ENCODE peak calls at places on chromosomes 7 and 10, in six cellular contexts. C is SK-N-SH, X is HCT116, D is IMR-90, L is endodermal cell, A is mesendoderm. I is an unnamed sample.

GRCh38 chr10:65314253-65314652 is 1611.6 kb upstream of the LRRTM3 start:
- DNase-seq in D (no peak), C (no peak), X (no peak), A (no peak), L (no peak), I (no peak)

GRCh38 chr7:431041-431440 is 88.6 kb downstream of the PDGFA start:
- DNase-seq in X (no peak), C (no peak), D (no peak), A (no peak), L (no peak), I (no peak)

GRCh38 chr10:92914478-92915066 is 66.3 kb downstream of the EXOC6 start:
- DNase-seq in L (peak), C (peak), X (peak), A (peak), D (peak), I (no peak)

GRCh38 chr10:69911571-69912528 is 110.1 kb downstream of the COL13A1 start:
- DNase-seq in C (no peak), X (no peak), A (peak), L (no peak), D (no peak), I (no peak)

GRCh38 chr7:129781856-129782256 is 170.3 kb downstream of the NRF1 start:
- DNase-seq in D (no peak), C (peak), X (no peak), L (peak), A (no peak), I (no peak)

GRCh38 chr10:69497611-69498390 is 46.5 kb downstream of the TSPAN15 start:
- DNase-seq in C (no peak), X (no peak), L (peak), D (no peak), A (no peak), I (no peak)

GRCh38 chr7:35565927-35566326 is 129.0 kb downstream of the HERPUD2 start:
- DNase-seq in D (no peak), X (no peak), C (no peak), L (no peak), A (peak), I (no peak)

GRCh38 chr10:43393606-43394360 is 15.2 kb downstream of the HNRNPF start:
- DNase-seq in A (no peak), D (no peak), X (no peak), C (no peak), L (no peak), I (no peak)

GRCh38 chr10:23914641-23915040 is 294.3 kb upstream of the KIAA1217 start:
- DNase-seq in A (no peak), L (no peak), D (no peak), X (no peak), C (no peak), I (no peak)

GRCh38 chr10:102384606-102385429 is 10.7 kb upstream of the NFKB2 start:
- DNase-seq in A (no peak), C (no peak), X (no peak), D (peak), L (no peak), I (no peak)

GRCh38 chr7:131603932-131604331 is 47.5 kb upstream of the PODXL start:
- DNase-seq in L (peak), C (peak), X (no peak), A (no peak), D (no peak), I (no peak)

GRCh38 chr10:12835709-12836108 is 165.8 kb downstream of the CCDC3 start:
- DNase-seq in L (no peak), C (no peak), X (peak), D (peak), A (peak), I (no peak)

GRCh38 chr7:116075351-116076145 is 45.0 kb upstream of the TFEC start:
- DNase-seq in X (no peak), L (peak), D (peak), A (peak), C (no peak), I (no peak)

GRCh38 chr10:115857856-115858255 is 415.1 kb downstream of the GFRA1 start:
- DNase-seq in X (no peak), C (no peak), D (no peak), L (no peak), A (no peak), I (no peak)

GRCh38 chr7:22666732-22667131 is 60.3 kb upstream of the IL6 start:
- DNase-seq in A (no peak), D (peak), C (no peak), L (no peak), X (no peak), I (no peak)

GRCh38 chr10:27865221-27865635 is 119.6 kb upstream of the MKX start:
- DNase-seq in A (no peak), C (no peak), D (peak), L (no peak), X (peak), I (peak)

GRCh38 chr7:117875566-117875965 is 2.3 kb upstream of the CTTNBP2 start:
- DNase-seq in D (peak), L (peak), C (no peak), X (peak), A (peak), I (no peak)

GRCh38 chr7:84040365-84040764 is 154.2 kb downstream of the SEMA3A start:
- DNase-seq in D (no peak), L (peak), C (no peak), A (peak), X (no peak), I (no peak)

GRCh38 chr10:35635576-35635975 is 6.5 kb downstream of the FZD8 start:
- DNase-seq in X (peak), D (peak), C (peak), L (peak), A (peak), I (peak)

GRCh38 chr7:42606217-42606905 is 305.5 kb downstream of the C7orf25 start:
- DNase-seq in X (no peak), A (no peak), C (no peak), D (no peak), L (no peak), I (no peak)

GRCh38 chr10:64574371-64574770 is 1053.2 kb downstream of the REEP3 start:
- DNase-seq in A (no peak), L (no peak), D (no peak), C (peak), X (no peak), I (no peak)

GRCh38 chr10:42802889-42803288 is 20.3 kb downstream of the BMS1 start:
- DNase-seq in L (no peak), C (no peak), D (no peak), A (no peak), X (no peak), I (no peak)

GRCh38 chr7:135801045-135801693 is 52.6 kb upstream of the FAM180A start:
- DNase-seq in X (peak), C (peak), A (peak), L (peak), D (peak), I (no peak)

GRCh38 chr7:118870187-118870586 is 645.7 kb downstream of the ANKRD7 start:
- DNase-seq in A (peak), X (peak), L (peak), D (no peak), C (no peak), I (no peak)

GRCh38 chr7:22572937-22573336 is 72.9 kb upstream of the STEAP1B start:
- DNase-seq in A (no peak), L (no peak), D (peak), X (no peak), C (no peak), I (peak)

GRCh38 chr10:72087392-72087968 is 871 bp downstream of the SPOCK2 start:
- DNase-seq in A (no peak), L (peak), X (no peak), C (peak), D (no peak), I (no peak)

DNA sequence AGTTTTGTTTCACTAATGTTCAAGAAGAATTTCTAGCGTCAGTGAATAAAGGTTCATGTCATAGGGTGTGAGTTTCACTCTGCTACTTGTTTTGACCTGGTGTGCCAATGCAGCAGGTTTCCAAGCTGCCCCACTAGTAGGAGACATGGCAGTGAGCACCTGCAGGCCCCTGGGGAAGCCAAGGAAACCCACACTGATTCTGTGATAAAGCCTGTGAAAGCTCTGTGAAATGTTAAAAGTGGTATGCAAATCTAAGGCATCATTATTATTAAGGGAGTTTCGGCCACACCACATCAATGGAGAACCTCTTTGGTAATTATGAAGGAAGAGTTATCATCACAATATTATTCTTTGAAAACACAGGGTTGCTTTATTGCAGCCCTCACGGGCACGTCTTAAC is 46.4 kb downstream of the ABCB5 start:
- DNase-seq in A (no peak), X (no peak), D (no peak), C (no peak), L (no peak), I (no peak)
- H3K27ac ChIP-seq in A (no peak), X (no peak), D (no peak), C (no peak), L (no peak), I (no peak)

DNA sequence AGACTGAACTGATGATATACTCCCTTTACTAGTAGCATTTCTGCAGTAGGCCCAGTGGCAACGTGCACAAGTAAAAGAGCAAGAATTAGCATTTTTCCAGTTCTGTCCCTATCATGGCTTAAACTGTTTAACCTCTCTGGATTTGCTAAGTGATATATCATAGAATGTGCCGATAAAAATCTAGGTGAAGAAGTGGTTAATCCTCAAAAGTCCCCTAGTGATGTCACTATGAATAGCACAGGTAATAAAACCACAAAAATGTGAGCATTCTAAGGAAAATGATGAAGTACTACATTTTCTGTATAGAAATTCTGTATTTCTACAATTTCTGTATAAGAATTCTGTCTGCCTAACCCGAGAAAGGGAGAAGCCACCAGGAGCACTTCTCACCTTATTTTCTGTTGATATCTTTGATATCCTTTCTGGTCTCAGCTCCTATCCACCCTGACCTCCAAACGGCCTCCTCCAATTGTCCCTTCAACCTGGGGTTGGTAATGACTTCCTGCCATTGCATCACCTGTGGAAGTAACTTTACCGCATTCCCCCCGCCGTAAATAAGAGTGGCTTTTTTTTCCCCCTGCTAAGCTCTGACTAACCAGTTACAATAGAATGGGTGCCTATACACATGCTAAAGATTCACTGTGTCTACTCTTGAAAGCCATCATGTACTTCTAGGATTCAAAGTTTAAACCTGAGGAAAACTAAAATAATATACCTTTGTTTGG is 155.9 kb upstream of the ASAH2 start:
- DNase-seq in D (no peak), C (no peak), A (peak), L (peak), X (peak), I (peak)
- H3K27ac ChIP-seq in D (no peak), C (no peak), A (no peak), L (no peak), X (peak), I (peak)

GRCh38 chr7:12731214-12731656 is 43.8 kb downstream of the ARL4A start:
- DNase-seq in X (peak), L (peak), D (peak), C (no peak), A (peak), I (no peak)

GRCh38 chr7:12729112-12729511 is 41.7 kb downstream of the ARL4A start:
- DNase-seq in X (no peak), D (peak), A (peak), C (peak), L (peak), I (no peak)

GRCh38 chr7:12731775-12732174 is 44.3 kb downstream of the ARL4A start:
- DNase-seq in L (no peak), X (no peak), D (no peak), C (no peak), A (no peak), I (no peak)

GRCh38 chr7:12730523-12730922 is 43.1 kb downstream of the ARL4A start:
- DNase-seq in C (no peak), A (no peak), D (no peak), L (no peak), X (no peak), I (no peak)

DNA sequence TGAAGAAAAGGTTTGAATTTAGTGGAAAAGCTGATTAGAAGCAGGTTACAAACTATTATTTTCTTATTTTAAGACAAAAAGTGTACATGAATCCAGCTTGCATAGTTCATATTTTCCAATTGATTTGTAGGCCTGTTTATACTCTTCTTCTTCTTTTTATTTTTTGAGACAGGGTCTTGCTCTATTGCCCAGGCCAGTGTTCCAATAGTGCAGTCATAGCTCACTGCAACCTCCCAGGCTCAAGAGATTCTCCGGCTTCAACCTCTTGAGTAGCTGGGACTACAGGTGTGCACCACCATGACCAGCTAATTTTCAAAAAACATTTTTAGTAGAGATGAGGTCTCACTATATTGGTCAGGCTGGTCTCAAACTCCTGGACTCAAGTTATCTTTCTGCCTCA is 45.0 kb downstream of the ARL4A start:
- DNase-seq in A (no peak), L (no peak), D (no peak), X (no peak), C (no peak), I (no peak)
- H3K27ac ChIP-seq in A (no peak), L (no peak), D (no peak), X (no peak), C (no peak), I (no peak)

DNA sequence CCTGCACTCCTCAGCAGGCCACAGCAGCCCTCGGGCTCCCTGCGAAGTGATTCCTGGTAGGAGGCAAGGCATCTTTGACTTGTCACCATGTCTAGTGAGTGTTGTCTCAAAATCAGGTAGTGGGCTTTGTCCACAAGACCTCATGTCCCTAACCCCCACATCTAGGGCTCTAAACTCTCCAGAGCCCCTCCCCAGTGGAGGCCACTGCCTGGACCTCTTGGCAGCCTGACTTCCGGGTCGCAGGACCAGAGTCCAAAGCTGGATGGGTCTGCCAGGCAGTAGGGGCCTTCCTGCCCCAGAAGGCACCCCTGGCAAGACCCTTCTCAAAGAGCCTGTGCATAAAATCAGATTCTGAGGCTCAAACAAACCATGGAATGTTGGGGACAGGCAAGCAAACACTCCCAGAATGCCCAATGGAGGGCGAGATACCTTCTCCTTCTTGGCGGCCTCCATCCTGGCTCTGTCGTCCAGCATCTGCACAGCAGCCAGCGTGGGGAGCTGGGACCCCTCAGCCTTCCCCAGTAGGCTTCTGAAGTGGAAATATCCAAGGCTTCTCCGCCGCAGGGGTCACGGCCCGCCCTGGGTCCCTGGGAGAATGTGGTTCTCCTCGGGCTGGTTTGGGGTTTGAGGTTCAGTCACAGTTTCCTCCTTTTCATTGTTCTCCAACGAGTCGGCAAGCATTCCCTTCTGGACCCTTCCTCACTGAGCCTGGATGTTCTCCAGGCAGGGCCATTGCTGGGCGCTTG is 586 bp downstream of the GCK start:
- DNase-seq in L (no peak), D (no peak), X (no peak), C (no peak), A (no peak), I (no peak)
- H3K27ac ChIP-seq in L (no peak), D (no peak), X (no peak), C (no peak), A (no peak), I (no peak)

GRCh38 chr10:119210633-119211032 is 3.3 kb downstream of the GRK5 start:
- DNase-seq in X (no peak), D (no peak), L (no peak), A (no peak), C (peak), I (no peak)
- H3K27ac ChIP-seq in X (no peak), D (peak), L (no peak), A (no peak), C (peak), I (no peak)

GRCh38 chr10:22244855-22245254 is 27.0 kb upstream of the EBLN1 start:
- DNase-seq in D (no peak), L (no peak), C (no peak), A (no peak), X (no peak), I (no peak)

GRCh38 chr10:22244001-22244400 is 26.2 kb upstream of the EBLN1 start:
- DNase-seq in A (peak), D (no peak), X (no peak), C (no peak), L (peak), I (no peak)

GRCh38 chr10:22246680-22247391 is 29.0 kb upstream of the EBLN1 start:
- DNase-seq in X (peak), C (no peak), L (no peak), D (peak), A (no peak), I (peak)

GRCh38 chr10:22247636-22248035 is 29.8 kb upstream of the EBLN1 start:
- DNase-seq in C (no peak), D (no peak), X (no peak), L (no peak), A (no peak), I (no peak)

GRCh38 chr10:22245567-22245966 is 27.8 kb upstream of the EBLN1 start:
- DNase-seq in A (peak), D (no peak), C (no peak), L (peak), X (no peak), I (peak)
- H3K27ac ChIP-seq in A (no peak), D (no peak), C (no peak), L (no peak), X (peak), I (peak)

DNA sequence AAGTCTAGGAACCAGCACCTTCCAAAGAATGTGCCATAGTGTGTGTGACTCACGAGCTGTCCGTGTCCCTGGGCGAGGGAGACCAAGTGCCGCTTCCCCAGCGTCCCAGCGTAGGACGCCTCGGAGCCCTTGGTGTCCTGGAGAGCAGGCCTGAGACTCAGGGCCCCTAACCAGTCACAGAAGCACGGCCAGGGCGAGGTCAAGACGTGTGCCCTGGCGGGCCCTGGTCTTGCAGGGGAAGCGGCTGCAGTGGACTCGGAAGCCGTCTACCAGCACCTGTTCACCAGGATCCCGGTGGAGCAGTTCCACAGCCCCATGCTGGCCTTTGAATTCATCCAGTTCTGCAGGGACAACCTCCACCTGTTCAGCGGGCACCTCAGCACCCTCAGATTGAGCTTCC is 10.6 kb downstream of the AP5Z1 start:
- DNase-seq in D (no peak), X (no peak), L (no peak), C (no peak), A (no peak), I (no peak)
- H3K27ac ChIP-seq in D (no peak), X (no peak), L (no peak), C (no peak), A (no peak), I (no peak)

DNA sequence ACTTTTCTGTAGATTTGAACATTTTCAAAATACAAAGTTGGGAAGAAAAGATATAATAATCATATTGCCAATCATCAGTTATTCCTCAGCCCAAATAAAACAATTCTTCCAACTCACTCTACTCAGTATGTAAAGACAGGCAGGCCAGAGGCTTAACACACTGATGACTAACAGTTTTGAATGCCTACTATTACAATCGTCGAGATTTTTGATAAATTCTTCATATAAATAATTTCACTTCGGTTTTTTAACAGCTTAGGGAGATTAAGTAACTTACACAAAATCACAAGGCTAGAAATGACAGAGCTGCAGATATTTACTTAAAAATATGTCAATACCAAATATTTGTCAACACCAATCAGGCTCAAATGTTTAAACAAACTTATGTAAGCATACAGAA is 17.5 kb downstream of the CYTH3 start:
- DNase-seq in A (no peak), D (peak), L (no peak), C (no peak), X (no peak), I (no peak)
- H3K27ac ChIP-seq in A (no peak), D (no peak), L (no peak), C (peak), X (no peak), I (no peak)

GRCh38 chr7:27142562-27143021 is 889 bp downstream of the HOXA5 start:
- DNase-seq in C (no peak), A (no peak), D (no peak), X (no peak), L (peak), I (no peak)
- H3K27ac ChIP-seq in C (no peak), A (no peak), D (peak), X (no peak), L (no peak), I (peak)